ENCODE peak calls at places on chromosomes 13 and 19, in four cellular contexts. C is Peyer's patch, T is GM13976, M is nephron progenitor cell. P is an unnamed sample.

GRCh38 chr19:54345938-54346386 is 7.0 kb upstream of the LILRA4 start:
- DNase-seq in C (no peak), T (no peak), M (no peak), P (no peak)

GRCh38 chr13:97883356-97883755 is 70.1 kb upstream of the IPO5 start:
- DNase-seq in C (no peak), T (no peak), M (no peak), P (no peak)

GRCh38 chr13:110677731-110678545 is 28.0 kb downstream of the CARS2 start:
- DNase-seq in C (no peak), T (peak), M (no peak), P (no peak)

GRCh38 chr13:109288151-109288709 is 498.2 kb downstream of the IRS2 start:
- DNase-seq in C (no peak), T (no peak), M (no peak), P (no peak)

GRCh38 chr13:30736921-30737320 is 1.6 kb downstream of the ALOX5AP start:
- DNase-seq in C (no peak), T (no peak), M (no peak), P (no peak)

GRCh38 chr13:73547239-73547638 is 488.4 kb downstream of the KLF5 start:
- DNase-seq in C (no peak), T (no peak), M (no peak), P (no peak)

GRCh38 chr13:33782631-33783030 is 35.3 kb upstream of the RFC3 start:
- DNase-seq in C (no peak), T (no peak), M (no peak), P (no peak)

GRCh38 chr13:80881495-80882482 is 540.9 kb upstream of the SPRY2 start:
- DNase-seq in C (no peak), T (no peak), M (no peak), P (no peak)

GRCh38 chr19:1315470-1316166 is 29.9 kb downstream of the EFNA2 start:
- DNase-seq in C (peak), T (peak), M (peak), P (peak)

GRCh38 chr19:51089786-51090185 is 7.1 kb upstream of the KLK14 start:
- DNase-seq in C (no peak), T (no peak), M (no peak), P (no peak)

GRCh38 chr13:22757530-22758120 is 423.2 kb upstream of the SGCG start:
- DNase-seq in C (no peak), T (no peak), M (no peak), P (no peak)

GRCh38 chr13:110492299-110493160 is 69.0 kb downstream of the RAB20 start:
- DNase-seq in C (no peak), T (no peak), M (no peak), P (no peak)

GRCh38 chr19:15251749-15252397 is 19.6 kb upstream of the EPHX3 start:
- DNase-seq in C (no peak), T (no peak), M (peak), P (no peak)

GRCh38 chr13:31051999-31052398 is 109.7 kb downstream of the HSPH1 start:
- DNase-seq in C (no peak), T (no peak), M (no peak), P (no peak)

GRCh38 chr13:97935071-97935470 is 18.4 kb upstream of the IPO5 start:
- DNase-seq in C (no peak), T (no peak), M (no peak), P (no peak)

GRCh38 chr13:49681837-49682236 is 9.4 kb downstream of the EBPL start:
- DNase-seq in C (no peak), T (no peak), M (no peak), P (no peak)

GRCh38 chr13:105202384-105202783 is 1333.1 kb downstream of the EFNB2 start:
- DNase-seq in C (no peak), T (no peak), M (peak), P (peak)

GRCh38 chr19:763869-764268 is 13.0 kb downstream of the MISP start:
- DNase-seq in C (no peak), T (no peak), M (no peak), P (no peak)

GRCh38 chr13:24511019-24511823 is 1.4 kb downstream of the PARP4 start:
- DNase-seq in C (peak), T (peak), M (no peak), P (peak)

GRCh38 chr19:39405261-39405912 is 1.3 kb upstream of the ZFP36 start:
- DNase-seq in C (peak), T (no peak), M (no peak), P (no peak)

GRCh38 chr19:39407644-39408391 is 1.2 kb downstream of the ZFP36 start:
- DNase-seq in C (peak), T (no peak), M (no peak), P (no peak)

GRCh38 chr19:39405930-39406655 is 554 bp upstream of the ZFP36 start:
- DNase-seq in C (no peak), T (no peak), M (no peak), P (peak)

GRCh38 chr19:39407394-39407643 is 672 bp downstream of the ZFP36 start:
- DNase-seq in C (no peak), T (no peak), M (no peak), P (no peak)

GRCh38 chr19:39406656-39407393 is at the start of gene ZFP36:
- DNase-seq in C (peak), T (peak), M (peak), P (peak)
- TF ChIP-seq CTCF in C (no peak), T (no peak), M (no peak), P (no peak)

DNA sequence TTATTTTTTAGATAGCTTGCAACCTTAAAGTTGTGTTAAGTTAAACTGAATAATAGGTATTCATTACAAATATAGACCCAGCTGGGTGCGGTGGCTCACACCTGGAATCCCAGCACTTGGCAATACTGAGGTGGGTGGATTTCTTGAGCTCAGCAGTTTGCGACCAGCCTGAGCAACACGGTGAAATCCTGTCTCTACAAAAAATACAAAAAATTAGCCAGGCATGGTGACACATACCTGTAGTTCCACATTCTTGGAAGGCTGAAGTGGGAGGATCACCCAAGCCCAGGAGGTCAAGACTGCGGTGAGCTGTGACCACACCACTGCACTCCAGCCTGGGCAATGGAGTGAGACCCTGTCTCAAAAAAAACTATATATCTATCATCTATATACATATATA is 386.5 kb downstream of the PCDH17 start:
- DNase-seq in C (no peak), T (no peak), M (peak), P (no peak)
- TF ChIP-seq CTCF in C (no peak), T (no peak), M (no peak), P (no peak)

GRCh38 chr19:30695171-30695875 is 323.1 kb downstream of the ZNF536 start:
- DNase-seq in C (no peak), T (no peak), M (peak), P (no peak)

GRCh38 chr19:30696514-30696913 is 324.3 kb downstream of the ZNF536 start:
- DNase-seq in C (no peak), T (no peak), M (peak), P (no peak)

GRCh38 chr19:30703645-30704044 is 331.5 kb downstream of the ZNF536 start:
- DNase-seq in C (no peak), T (no peak), M (no peak), P (no peak)

GRCh38 chr19:30701178-30701577 is 329.0 kb downstream of the ZNF536 start:
- DNase-seq in C (no peak), T (no peak), M (no peak), P (no peak)

DNA sequence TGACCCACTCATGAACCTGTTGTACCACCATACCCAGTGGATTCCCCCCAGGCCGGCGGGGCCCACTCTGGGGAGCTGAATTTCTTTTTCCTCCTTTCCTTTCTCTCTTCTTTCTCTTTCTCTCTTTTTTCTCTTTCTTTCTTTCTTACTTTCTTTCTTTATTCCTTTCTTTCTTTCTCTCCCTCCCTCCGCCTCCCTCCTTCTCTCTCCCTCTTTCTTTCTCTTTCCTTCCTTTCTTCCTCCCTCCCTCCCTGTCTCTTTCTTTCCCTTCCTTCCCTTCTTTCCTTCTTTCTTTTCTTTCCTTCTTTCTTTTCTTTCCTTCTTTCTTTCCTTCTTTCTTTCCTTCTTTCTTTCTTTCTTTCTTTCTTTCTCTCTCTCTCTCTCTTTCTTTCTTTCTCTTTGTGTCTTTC is 327.7 kb downstream of the ZNF536 start:
- DNase-seq in C (no peak), T (no peak), M (no peak), P (no peak)
- TF ChIP-seq CTCF in C (no peak), T (no peak), M (no peak), P (no peak)

GRCh38 chr13:20974981-20975585 is 72.5 kb upstream of the XPO4 start:
- DNase-seq in C (no peak), T (no peak), M (no peak), P (no peak)

GRCh38 chr13:20969182-20969581 is 66.6 kb upstream of the XPO4 start:
- DNase-seq in C (no peak), T (no peak), M (no peak), P (no peak)

GRCh38 chr13:20972731-20973130 is 70.2 kb upstream of the XPO4 start:
- DNase-seq in C (no peak), T (no peak), M (no peak), P (no peak)

GRCh38 chr13:20977394-20977793 is 74.8 kb upstream of the XPO4 start:
- DNase-seq in C (no peak), T (no peak), M (no peak), P (no peak)

DNA sequence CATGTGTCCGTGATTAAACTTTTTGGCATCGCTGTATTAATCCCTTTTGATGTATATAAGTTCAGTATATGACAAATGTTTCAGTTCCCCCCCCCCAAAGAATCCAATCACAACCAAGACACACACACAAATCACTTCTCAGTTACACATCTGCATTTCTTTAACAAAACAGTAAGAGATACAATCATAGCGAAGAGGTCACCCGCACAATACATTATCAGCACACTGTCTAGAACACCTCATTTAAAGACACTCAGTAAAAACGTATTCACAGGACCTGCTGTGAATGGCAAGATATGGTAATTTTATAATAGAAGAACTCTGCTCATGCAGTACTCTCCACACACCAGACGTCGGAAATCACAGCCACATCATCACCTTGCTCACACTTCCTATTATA is 71.3 kb upstream of the XPO4 start:
- DNase-seq in C (no peak), T (no peak), M (no peak), P (no peak)
- TF ChIP-seq CTCF in C (no peak), T (no peak), M (no peak), P (no peak)

GRCh38 chr13:52599853-52600603 is 42.2 kb upstream of the HNRNPA1L2 start:
- DNase-seq in C (peak), T (peak), M (peak), P (peak)
- TF ChIP-seq CTCF in C (no peak), T (no peak), M (no peak), P (no peak)

GRCh38 chr13:45490068-45490467 is 25.3 kb downstream of the COG3 start:
- DNase-seq in C (no peak), T (no peak), M (no peak), P (no peak)
- TF ChIP-seq CTCF in C (no peak), T (peak), M (no peak), P (peak)

GRCh38 chr13:42478531-42479156 is 95.3 kb upstream of the TNFSF11 start:
- DNase-seq in C (no peak), T (peak), M (no peak), P (peak)
- TF ChIP-seq CTCF in C (no peak), T (peak), M (no peak), P (peak)

GRCh38 chr13:95656386-95657015 is 12.0 kb upstream of the DZIP1 start:
- DNase-seq in C (no peak), T (no peak), M (no peak), P (no peak)

GRCh38 chr13:95659500-95659899 is 15.0 kb upstream of the DZIP1 start:
- DNase-seq in C (no peak), T (no peak), M (no peak), P (no peak)

DNA sequence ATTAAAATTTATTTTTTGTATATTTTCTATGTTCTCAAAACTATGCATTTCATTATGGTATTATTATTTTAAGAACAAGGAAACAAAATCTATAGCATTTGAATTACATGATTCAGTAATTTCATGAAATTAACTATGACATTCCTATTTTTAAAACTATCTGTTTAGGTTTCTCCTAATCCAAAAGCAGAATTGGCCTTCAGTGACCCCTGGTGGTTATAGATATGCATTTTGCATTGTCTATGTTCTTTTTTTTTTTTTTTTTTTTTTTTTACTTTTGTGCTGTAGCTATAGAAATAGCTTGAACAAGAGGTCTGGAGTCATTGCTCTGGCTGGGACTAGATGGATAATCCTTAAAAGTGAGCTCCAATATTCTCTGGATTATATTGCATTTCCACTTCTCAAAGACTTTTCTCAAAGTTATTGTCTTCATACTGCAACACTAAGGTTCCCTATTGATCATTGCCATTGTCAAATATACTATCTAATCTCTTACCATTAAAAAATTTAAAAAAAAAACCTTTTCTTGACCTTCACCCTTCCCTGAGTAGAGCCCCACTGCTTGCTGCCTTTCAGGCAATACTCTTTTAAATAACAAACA is 15.9 kb upstream of the DNAJC3 start:
- DNase-seq in C (no peak), T (no peak), M (no peak), P (no peak)
- TF ChIP-seq CTCF in C (peak), T (peak), M (peak), P (no peak)

GRCh38 chr19:35513975-35514809 is 743 bp upstream of the DMKN start:
- DNase-seq in C (no peak), T (no peak), M (peak), P (no peak)
- TF ChIP-seq CTCF in C (no peak), T (no peak), M (no peak), P (no peak)

GRCh38 chr19:13024126-13024957 is 29.1 kb downstream of the NFIX start:
- DNase-seq in C (no peak), T (no peak), M (no peak), P (no peak)

GRCh38 chr19:13022859-13023636 is 27.8 kb downstream of the NFIX start:
- DNase-seq in C (peak), T (peak), M (no peak), P (peak)

GRCh38 chr19:13020002-13020414 is 24.7 kb downstream of the NFIX start:
- DNase-seq in C (no peak), T (no peak), M (no peak), P (no peak)

GRCh38 chr19:13023666-13024065 is 28.4 kb downstream of the NFIX start:
- DNase-seq in C (no peak), T (no peak), M (no peak), P (no peak)

DNA sequence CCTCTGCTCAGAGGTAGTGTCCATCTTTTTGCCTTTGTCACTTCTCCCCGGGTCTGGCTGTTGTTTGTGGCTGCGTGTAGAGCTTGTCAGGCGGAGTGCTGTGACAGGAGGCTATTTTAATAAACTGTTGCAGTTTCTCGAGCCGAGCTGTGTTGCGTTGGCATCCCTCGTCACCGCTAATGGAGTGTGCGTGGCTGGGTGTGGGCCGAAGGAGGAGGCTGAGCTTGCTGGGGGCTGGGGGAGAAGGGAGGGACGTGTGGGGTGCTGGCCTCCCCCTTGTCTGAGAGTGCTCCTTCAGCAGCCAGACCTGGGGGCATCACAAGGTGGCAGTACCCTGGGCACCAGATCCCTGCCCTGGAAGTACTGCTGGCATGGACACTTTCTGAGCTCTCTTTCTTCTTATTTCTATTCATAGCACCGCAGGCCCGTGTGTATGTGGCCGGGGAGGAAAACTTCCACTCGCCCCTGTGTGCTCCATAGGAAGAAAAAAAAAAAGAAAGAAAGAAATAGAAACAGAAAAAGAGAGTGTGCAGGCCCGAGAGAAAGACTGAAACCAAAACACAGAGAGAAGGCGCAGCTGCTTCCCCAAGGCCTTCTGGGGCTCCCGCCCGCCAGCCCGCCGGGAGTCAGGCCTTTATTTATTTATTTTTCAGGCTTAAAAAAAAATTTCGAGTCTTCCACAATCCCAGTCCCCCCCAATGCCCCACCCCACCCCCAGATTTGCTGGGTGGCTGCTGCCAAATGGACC is 27.0 kb downstream of the NFIX start:
- DNase-seq in C (no peak), T (peak), M (no peak), P (peak)
- TF ChIP-seq CTCF in C (no peak), T (no peak), M (no peak), P (no peak)

P was measured in GM20000.